ENCODE peak calls at places on chromosomes 11 and 22, in eight cellular contexts. One of them, this sample, is unnamed.
A peak's percentile ranks its signal among the peaks of the same experiment; 100 is the strongest.

GRCh38 chr11:120801801-120802689 is 221.9 kb upstream of the TBCEL start:
- DNase-seq in PC-9: peak; percentile 51
- DNase-seq in transverse colon: peak; percentile 62
- DNase-seq in dorsolateral prefrontal cortex: peak; percentile 74
- DNase-seq in ovary: peak; percentile 76
- DNase-seq in adrenal gland: peak; percentile 80
- DNase-seq in pancreas: peak; percentile 34
- DNase-seq in iPS DF 6.9: peak; percentile 45
- DNase-seq in this sample: peak; percentile 14

GRCh38 chr11:1221848-1222311 is 986 bp upstream of the MUC5B start:
- DNase-seq in iPS DF 6.9: no peak
- DNase-seq in dorsolateral prefrontal cortex: no peak
- DNase-seq in adrenal gland: no peak
- DNase-seq in ovary: peak; percentile 9
- DNase-seq in transverse colon: peak; percentile 8
- DNase-seq in PC-9: no peak
- DNase-seq in pancreas: no peak
- DNase-seq in this sample: no peak

GRCh38 chr22:50090141-50090714 is 422 bp downstream of the MOV10L1 start:
- DNase-seq in PC-9: no peak
- DNase-seq in adrenal gland: no peak
- DNase-seq in dorsolateral prefrontal cortex: no peak
- DNase-seq in iPS DF 6.9: no peak
- DNase-seq in pancreas: no peak
- DNase-seq in transverse colon: no peak
- DNase-seq in ovary: no peak
- DNase-seq in this sample: no peak

GRCh38 chr11:68843052-68843561 is 1.4 kb upstream of the CPT1A start:
- DNase-seq in adrenal gland: peak; percentile 54
- DNase-seq in PC-9: no peak
- DNase-seq in dorsolateral prefrontal cortex: no peak
- DNase-seq in ovary: no peak
- DNase-seq in iPS DF 6.9: no peak
- DNase-seq in pancreas: no peak
- DNase-seq in transverse colon: peak; percentile 68
- DNase-seq in this sample: peak; percentile 55

GRCh38 chr11:17649696-17650600 is 69.4 kb upstream of the MYOD1 start:
- DNase-seq in ovary: no peak
- DNase-seq in iPS DF 6.9: no peak
- DNase-seq in adrenal gland: no peak
- DNase-seq in dorsolateral prefrontal cortex: no peak
- DNase-seq in transverse colon: no peak
- DNase-seq in pancreas: no peak
- DNase-seq in PC-9: no peak
- DNase-seq in this sample: no peak

GRCh38 chr22:34992672-34993071 is 73.3 kb upstream of the ISX start:
- DNase-seq in ovary: no peak
- DNase-seq in transverse colon: no peak
- DNase-seq in adrenal gland: no peak
- DNase-seq in PC-9: no peak
- DNase-seq in pancreas: no peak
- DNase-seq in dorsolateral prefrontal cortex: no peak
- DNase-seq in iPS DF 6.9: no peak
- DNase-seq in this sample: no peak

GRCh38 chr11:57514538-57515331 is 767 bp downstream of the SLC43A1 start:
- DNase-seq in iPS DF 6.9: no peak
- DNase-seq in adrenal gland: peak; percentile 54
- DNase-seq in dorsolateral prefrontal cortex: no peak
- DNase-seq in ovary: peak; percentile 79
- DNase-seq in transverse colon: peak; percentile 72
- DNase-seq in PC-9: no peak
- DNase-seq in pancreas: peak; percentile 90
- DNase-seq in this sample: no peak

GRCh38 chr11:120122921-120123683 is 14.8 kb downstream of the TRIM29 start:
- DNase-seq in iPS DF 6.9: no peak
- DNase-seq in dorsolateral prefrontal cortex: no peak
- DNase-seq in ovary: no peak
- DNase-seq in pancreas: no peak
- DNase-seq in PC-9: peak; percentile 65
- DNase-seq in adrenal gland: no peak
- DNase-seq in transverse colon: no peak
- DNase-seq in this sample: no peak

GRCh38 chr11:31812392-31813241 is 1.5 kb upstream of the PAX6 start:
- DNase-seq in dorsolateral prefrontal cortex: no peak
- DNase-seq in iPS DF 6.9: no peak
- DNase-seq in pancreas: no peak
- DNase-seq in adrenal gland: no peak
- DNase-seq in transverse colon: no peak
- DNase-seq in PC-9: no peak
- DNase-seq in ovary: no peak
- DNase-seq in this sample: no peak
- H3K4me3 ChIP-seq in dorsolateral prefrontal cortex: peak overlapping the region; percentile 62
- H3K4me3 ChIP-seq in iPS DF 6.9: no peak overlapping the region
- H3K4me3 ChIP-seq in pancreas: no peak overlapping the region
- H3K4me3 ChIP-seq in adrenal gland: peak overlapping the region; percentile 32
- H3K4me3 ChIP-seq in transverse colon: peak overlapping the region; percentile 34
- H3K4me3 ChIP-seq in PC-9: peak overlapping the region; percentile 89
- H3K4me3 ChIP-seq in ovary: peak overlapping the region; percentile 35
- H3K4me3 ChIP-seq in this sample: no peak overlapping the region

GRCh38 chr11:74471037-74471436 is 3.7 kb upstream of the KCNE3 start:
- DNase-seq in PC-9: no peak
- DNase-seq in iPS DF 6.9: no peak
- DNase-seq in pancreas: no peak
- DNase-seq in adrenal gland: no peak
- DNase-seq in transverse colon: no peak
- DNase-seq in dorsolateral prefrontal cortex: no peak
- DNase-seq in ovary: no peak
- DNase-seq in this sample: no peak
- H3K27ac ChIP-seq in PC-9: no peak overlapping the region
- H3K27ac ChIP-seq in iPS DF 6.9: no peak overlapping the region
- H3K27ac ChIP-seq in pancreas: no peak overlapping the region
- H3K27ac ChIP-seq in adrenal gland: no peak overlapping the region
- H3K27ac ChIP-seq in transverse colon: no peak overlapping the region
- H3K27ac ChIP-seq in dorsolateral prefrontal cortex: no peak overlapping the region
- H3K27ac ChIP-seq in ovary: no peak overlapping the region
- H3K27ac ChIP-seq in this sample: no peak overlapping the region

GRCh38 chr11:94740975-94741707 is 27.0 kb upstream of the AMOTL1 start:
- DNase-seq in transverse colon: no peak
- DNase-seq in iPS DF 6.9: peak; percentile 55
- DNase-seq in PC-9: peak; percentile 79
- DNase-seq in pancreas: peak; percentile 24
- DNase-seq in dorsolateral prefrontal cortex: peak; percentile 32
- DNase-seq in ovary: peak; percentile 57
- DNase-seq in adrenal gland: no peak
- DNase-seq in this sample: no peak

GRCh38 chr11:94742645-94743044 is 25.5 kb upstream of the AMOTL1 start:
- DNase-seq in transverse colon: no peak
- DNase-seq in dorsolateral prefrontal cortex: no peak
- DNase-seq in adrenal gland: no peak
- DNase-seq in ovary: no peak
- DNase-seq in PC-9: peak; percentile 72
- DNase-seq in iPS DF 6.9: no peak
- DNase-seq in pancreas: no peak
- DNase-seq in this sample: no peak

GRCh38 chr11:94738746-94739145 is 29.4 kb upstream of the AMOTL1 start:
- DNase-seq in transverse colon: no peak
- DNase-seq in adrenal gland: no peak
- DNase-seq in iPS DF 6.9: no peak
- DNase-seq in dorsolateral prefrontal cortex: no peak
- DNase-seq in ovary: no peak
- DNase-seq in pancreas: no peak
- DNase-seq in PC-9: no peak
- DNase-seq in this sample: no peak

GRCh38 chr11:94739331-94739730 is 28.8 kb upstream of the AMOTL1 start:
- DNase-seq in transverse colon: no peak
- DNase-seq in iPS DF 6.9: no peak
- DNase-seq in PC-9: no peak
- DNase-seq in adrenal gland: no peak
- DNase-seq in ovary: no peak
- DNase-seq in dorsolateral prefrontal cortex: no peak
- DNase-seq in pancreas: no peak
- DNase-seq in this sample: no peak

GRCh38 chr11:94740083-94740974 is 27.8 kb upstream of the AMOTL1 start:
- DNase-seq in adrenal gland: no peak
- DNase-seq in transverse colon: peak; percentile 24
- DNase-seq in pancreas: no peak
- DNase-seq in iPS DF 6.9: no peak
- DNase-seq in PC-9: no peak
- DNase-seq in dorsolateral prefrontal cortex: peak; percentile 75
- DNase-seq in ovary: peak; percentile 70
- DNase-seq in this sample: no peak
- H3K4me3 ChIP-seq in adrenal gland: peak overlapping the region; percentile 21
- H3K4me3 ChIP-seq in transverse colon: peak overlapping the region; percentile 22
- H3K4me3 ChIP-seq in pancreas: peak overlapping the region; percentile 19
- H3K4me3 ChIP-seq in iPS DF 6.9: peak overlapping the region; percentile 24
- H3K4me3 ChIP-seq in PC-9: peak overlapping the region; percentile 93
- H3K4me3 ChIP-seq in dorsolateral prefrontal cortex: peak overlapping the region; percentile 70
- H3K4me3 ChIP-seq in ovary: peak overlapping the region; percentile 50
- H3K4me3 ChIP-seq in this sample: no peak overlapping the region

DNA sequence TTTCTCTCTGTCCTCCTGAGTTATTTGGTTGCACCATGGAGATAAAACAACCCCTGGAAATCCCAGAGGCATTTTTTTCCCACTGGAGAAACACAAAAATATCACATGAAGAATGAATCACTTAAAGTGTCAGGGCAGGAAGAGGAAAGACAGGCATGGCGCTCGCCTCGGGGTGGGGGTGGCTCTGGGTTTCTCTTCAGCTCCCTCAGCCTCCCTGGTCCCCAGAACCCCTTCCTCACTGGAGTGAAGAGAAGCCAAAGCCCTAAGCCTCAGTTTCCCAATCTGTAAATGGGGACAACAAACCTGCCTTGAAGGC is 938 bp downstream of the SHISAL1 start:
- DNase-seq in transverse colon: no peak
- DNase-seq in adrenal gland: no peak
- DNase-seq in pancreas: no peak
- DNase-seq in iPS DF 6.9: no peak
- DNase-seq in dorsolateral prefrontal cortex: no peak
- DNase-seq in ovary: no peak
- DNase-seq in PC-9: no peak
- DNase-seq in this sample: no peak
- H3K27ac ChIP-seq in transverse colon: peak overlapping the region; percentile 25
- H3K27ac ChIP-seq in adrenal gland: no peak overlapping the region
- H3K27ac ChIP-seq in pancreas: no peak overlapping the region
- H3K27ac ChIP-seq in iPS DF 6.9: no peak overlapping the region
- H3K27ac ChIP-seq in dorsolateral prefrontal cortex: no peak overlapping the region
- H3K27ac ChIP-seq in ovary: no peak overlapping the region
- H3K27ac ChIP-seq in PC-9: no peak overlapping the region
- H3K27ac ChIP-seq in this sample: no peak overlapping the region

DNA sequence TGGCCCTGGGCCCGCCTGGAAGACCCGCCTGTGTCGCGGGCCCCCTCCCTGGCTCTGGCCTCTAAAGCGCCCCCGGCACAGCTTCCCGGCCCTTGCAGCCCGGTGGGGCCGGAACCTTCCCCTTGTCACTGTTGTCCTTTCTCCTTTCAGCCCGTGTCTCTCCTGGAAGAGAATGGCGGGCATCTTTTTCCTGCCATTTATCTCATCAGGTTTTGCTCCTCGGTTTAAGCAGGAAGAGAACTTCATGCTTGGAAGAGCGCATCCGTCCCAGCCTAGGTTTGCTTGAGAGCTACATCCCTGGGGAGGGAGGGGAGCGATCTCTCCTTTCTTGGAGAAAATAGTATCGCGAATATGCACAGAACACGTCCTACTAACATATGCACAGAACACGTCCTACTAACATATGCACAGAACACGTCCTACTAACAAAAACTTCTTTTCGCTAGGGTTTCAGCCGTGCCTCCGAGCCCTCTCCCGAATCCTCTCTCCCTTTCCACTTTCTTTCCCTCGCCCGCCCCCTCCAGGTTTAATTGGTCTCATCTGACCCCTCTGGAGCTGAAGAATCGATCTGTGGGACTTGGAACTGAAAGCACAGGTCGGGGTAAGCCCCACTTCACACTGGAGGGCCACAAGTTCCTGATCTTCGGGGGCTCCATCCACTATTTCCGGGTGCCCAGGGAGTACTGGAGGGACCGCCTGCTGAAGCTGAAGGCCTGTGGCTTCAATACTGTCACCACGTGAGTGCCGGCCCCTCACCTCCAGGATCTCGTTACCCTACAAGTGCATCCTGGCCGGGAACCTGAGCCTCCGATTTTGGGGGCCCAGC is 1.2 kb downstream of the GLB1L3 start:
- DNase-seq in iPS DF 6.9: no peak
- DNase-seq in adrenal gland: no peak
- DNase-seq in dorsolateral prefrontal cortex: no peak
- DNase-seq in PC-9: no peak
- DNase-seq in ovary: no peak
- DNase-seq in transverse colon: no peak
- DNase-seq in pancreas: no peak
- DNase-seq in this sample: no peak
- H3K4me3 ChIP-seq in iPS DF 6.9: peak overlapping the region; percentile 92
- H3K4me3 ChIP-seq in adrenal gland: no peak overlapping the region
- H3K4me3 ChIP-seq in dorsolateral prefrontal cortex: peak overlapping the region; percentile 63
- H3K4me3 ChIP-seq in PC-9: no peak overlapping the region
- H3K4me3 ChIP-seq in ovary: no peak overlapping the region
- H3K4me3 ChIP-seq in transverse colon: no peak overlapping the region
- H3K4me3 ChIP-seq in pancreas: no peak overlapping the region
- H3K4me3 ChIP-seq in this sample: peak overlapping the region; percentile 85

This sample was measured in CD4-positive, alpha-beta memory T cell.